ENCODE peak calls at places on chromosome 20, in four cellular contexts. One of them, this sample, is unnamed.
A peak's percentile ranks its signal among the peaks of the same experiment; 100 is the strongest.

GRCh38 chr20:64133951-64134407 is 26.6 kb upstream of the NPBWR2 start:
- DNase-seq in endothelial cell: no peak
- DNase-seq in MCF 10A: no peak
- DNase-seq in kidney: peak; percentile 29
- DNase-seq in this sample: no peak

GRCh38 chr20:12570371-12570770 is 438.4 kb upstream of the SPTLC3 start:
- DNase-seq in endothelial cell: peak; percentile 57
- DNase-seq in MCF 10A: peak; percentile 69
- DNase-seq in kidney: no peak
- DNase-seq in this sample: peak; percentile 31

GRCh38 chr20:34689486-34689885 is 12.6 kb upstream of the PIGU start:
- DNase-seq in endothelial cell: no peak
- DNase-seq in MCF 10A: no peak
- DNase-seq in kidney: no peak
- DNase-seq in this sample: peak; percentile 18

GRCh38 chr20:41141153-41141815 is 3.9 kb downstream of the PLCG1 start:
- DNase-seq in endothelial cell: peak; percentile 63
- DNase-seq in MCF 10A: no peak
- DNase-seq in kidney: no peak
- DNase-seq in this sample: no peak

GRCh38 chr20:46276531-46276930 is 31.8 kb downstream of the CDH22 start:
- DNase-seq in endothelial cell: no peak
- DNase-seq in MCF 10A: no peak
- DNase-seq in kidney: no peak
- DNase-seq in this sample: peak; percentile 35

GRCh38 chr20:63529180-63529860 is 7.9 kb downstream of the PTK6 start:
- DNase-seq in endothelial cell: no peak
- DNase-seq in MCF 10A: no peak
- DNase-seq in kidney: peak; percentile 72
- DNase-seq in this sample: no peak

GRCh38 chr20:63628246-63628975 is 1.5 kb upstream of the GMEB2 start:
- DNase-seq in endothelial cell: no peak
- DNase-seq in MCF 10A: peak; percentile 80
- DNase-seq in kidney: peak; percentile 86
- DNase-seq in this sample: peak; percentile 56

GRCh38 chr20:2234788-2235187 is 61.0 kb upstream of the TGM3 start:
- DNase-seq in endothelial cell: peak; percentile 13
- DNase-seq in MCF 10A: no peak
- DNase-seq in kidney: no peak
- DNase-seq in this sample: no peak

GRCh38 chr20:14824996-14825395 is 487.6 kb upstream of the FLRT3 start:
- DNase-seq in endothelial cell: no peak
- DNase-seq in MCF 10A: no peak
- DNase-seq in kidney: no peak
- DNase-seq in this sample: no peak

DNA sequence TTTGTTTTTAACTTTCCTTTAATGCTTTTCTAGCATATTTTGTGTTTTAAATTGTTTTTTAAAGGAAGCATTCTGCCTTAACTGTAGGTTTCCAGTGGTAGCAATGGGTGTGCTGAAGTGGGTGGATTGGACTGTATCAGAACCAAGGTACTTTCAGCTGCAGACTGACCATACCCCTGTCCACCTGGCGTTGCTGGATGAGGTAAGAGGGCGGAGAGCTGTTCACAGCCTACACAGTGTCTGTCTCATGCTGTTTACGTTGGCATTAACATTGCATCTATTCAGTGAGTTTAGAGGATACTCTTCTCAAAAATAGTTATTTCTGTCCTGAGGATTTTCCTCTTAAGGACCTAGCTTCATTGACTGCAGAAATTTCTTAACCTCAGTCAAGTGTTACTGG is 11.9 kb downstream of the NELFCD start:
- DNase-seq in endothelial cell: no peak
- DNase-seq in MCF 10A: no peak
- DNase-seq in kidney: no peak
- DNase-seq in this sample: no peak
- TF ChIP-seq CTCF in endothelial cell: no peak
- TF ChIP-seq CTCF in MCF 10A: no peak
- TF ChIP-seq CTCF in kidney: no peak
- TF ChIP-seq CTCF in this sample: no peak

GRCh38 chr20:33076662-33077398 is 2.6 kb upstream of the BPIFB4 start:
- DNase-seq in endothelial cell: peak; percentile 28
- DNase-seq in MCF 10A: peak; percentile 27
- DNase-seq in kidney: peak; percentile 41
- DNase-seq in this sample: peak; percentile 46
- TF ChIP-seq CTCF in endothelial cell: peak; percentile 20
- TF ChIP-seq CTCF in MCF 10A: peak; percentile 26
- TF ChIP-seq CTCF in kidney: no peak
- TF ChIP-seq CTCF in this sample: peak; percentile 65

GRCh38 chr20:60372822-60373221 is 414.6 kb downstream of the CDH26 start:
- DNase-seq in endothelial cell: no peak
- DNase-seq in MCF 10A: no peak
- DNase-seq in kidney: no peak
- DNase-seq in this sample: no peak

GRCh38 chr20:60365882-60366281 is 407.7 kb downstream of the CDH26 start:
- DNase-seq in endothelial cell: no peak
- DNase-seq in MCF 10A: no peak
- DNase-seq in kidney: no peak
- DNase-seq in this sample: no peak

GRCh38 chr20:60372282-60372681 is 414.1 kb downstream of the CDH26 start:
- DNase-seq in endothelial cell: no peak
- DNase-seq in MCF 10A: no peak
- DNase-seq in kidney: no peak
- DNase-seq in this sample: no peak

GRCh38 chr20:60371456-60371855 is 413.2 kb downstream of the CDH26 start:
- DNase-seq in endothelial cell: no peak
- DNase-seq in MCF 10A: no peak
- DNase-seq in kidney: no peak
- DNase-seq in this sample: no peak
- TF ChIP-seq CTCF in endothelial cell: no peak
- TF ChIP-seq CTCF in MCF 10A: no peak
- TF ChIP-seq CTCF in kidney: no peak
- TF ChIP-seq CTCF in this sample: no peak

DNA sequence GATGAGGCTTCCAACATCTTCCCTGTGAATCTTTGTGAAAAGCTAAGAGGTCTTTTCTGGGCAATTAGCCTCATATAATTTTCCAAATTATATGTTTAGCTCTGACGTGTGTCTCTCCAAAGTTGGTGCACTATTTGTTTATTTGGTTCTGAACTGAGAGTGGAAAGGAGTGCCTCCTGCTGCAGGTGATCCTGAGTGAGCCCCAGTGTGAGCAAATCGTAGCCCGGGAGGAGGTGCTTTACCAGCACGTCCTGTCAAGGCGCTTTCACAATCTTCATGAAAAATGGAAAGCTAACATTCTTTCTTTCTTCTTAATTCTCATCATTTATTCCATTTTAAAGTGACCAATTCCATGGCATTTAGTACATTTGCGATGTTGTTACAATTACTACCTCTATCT is 231.9 kb downstream of the BMP2 start:
- DNase-seq in endothelial cell: no peak
- DNase-seq in MCF 10A: no peak
- DNase-seq in kidney: no peak
- DNase-seq in this sample: no peak
- TF ChIP-seq CTCF in endothelial cell: no peak
- TF ChIP-seq CTCF in MCF 10A: no peak
- TF ChIP-seq CTCF in kidney: no peak
- TF ChIP-seq CTCF in this sample: no peak

GRCh38 chr20:11178946-11179654 is 505.3 kb upstream of the JAG1 start:
- DNase-seq in endothelial cell: no peak
- DNase-seq in MCF 10A: peak; percentile 77
- DNase-seq in kidney: no peak
- DNase-seq in this sample: peak; percentile 99
- TF ChIP-seq CTCF in endothelial cell: no peak
- TF ChIP-seq CTCF in MCF 10A: peak; percentile 20
- TF ChIP-seq CTCF in kidney: no peak
- TF ChIP-seq CTCF in this sample: no peak

GRCh38 chr20:37298190-37298939 is 8.9 kb downstream of the MANBAL start:
- DNase-seq in endothelial cell: no peak
- DNase-seq in MCF 10A: peak; percentile 81
- DNase-seq in kidney: no peak
- DNase-seq in this sample: peak; percentile 94
- TF ChIP-seq CTCF in endothelial cell: no peak
- TF ChIP-seq CTCF in MCF 10A: no peak
- TF ChIP-seq CTCF in kidney: no peak
- TF ChIP-seq CTCF in this sample: no peak

GRCh38 chr20:25011261-25011660 is 18.7 kb upstream of the APMAP start:
- DNase-seq in endothelial cell: no peak
- DNase-seq in MCF 10A: no peak
- DNase-seq in kidney: no peak
- DNase-seq in this sample: no peak
- TF ChIP-seq CTCF in endothelial cell: no peak
- TF ChIP-seq CTCF in MCF 10A: no peak
- TF ChIP-seq CTCF in kidney: no peak
- TF ChIP-seq CTCF in this sample: no peak

GRCh38 chr20:3888622-3889488 is at the start of gene PANK2:
- DNase-seq in endothelial cell: peak; percentile 95
- DNase-seq in MCF 10A: peak; percentile 99
- DNase-seq in kidney: peak; percentile 100
- DNase-seq in this sample: peak; percentile 94
- TF ChIP-seq CTCF in endothelial cell: peak; percentile 27
- TF ChIP-seq CTCF in MCF 10A: peak; percentile 11
- TF ChIP-seq CTCF in kidney: peak; percentile 38
- TF ChIP-seq CTCF in this sample: peak; percentile 17

DNA sequence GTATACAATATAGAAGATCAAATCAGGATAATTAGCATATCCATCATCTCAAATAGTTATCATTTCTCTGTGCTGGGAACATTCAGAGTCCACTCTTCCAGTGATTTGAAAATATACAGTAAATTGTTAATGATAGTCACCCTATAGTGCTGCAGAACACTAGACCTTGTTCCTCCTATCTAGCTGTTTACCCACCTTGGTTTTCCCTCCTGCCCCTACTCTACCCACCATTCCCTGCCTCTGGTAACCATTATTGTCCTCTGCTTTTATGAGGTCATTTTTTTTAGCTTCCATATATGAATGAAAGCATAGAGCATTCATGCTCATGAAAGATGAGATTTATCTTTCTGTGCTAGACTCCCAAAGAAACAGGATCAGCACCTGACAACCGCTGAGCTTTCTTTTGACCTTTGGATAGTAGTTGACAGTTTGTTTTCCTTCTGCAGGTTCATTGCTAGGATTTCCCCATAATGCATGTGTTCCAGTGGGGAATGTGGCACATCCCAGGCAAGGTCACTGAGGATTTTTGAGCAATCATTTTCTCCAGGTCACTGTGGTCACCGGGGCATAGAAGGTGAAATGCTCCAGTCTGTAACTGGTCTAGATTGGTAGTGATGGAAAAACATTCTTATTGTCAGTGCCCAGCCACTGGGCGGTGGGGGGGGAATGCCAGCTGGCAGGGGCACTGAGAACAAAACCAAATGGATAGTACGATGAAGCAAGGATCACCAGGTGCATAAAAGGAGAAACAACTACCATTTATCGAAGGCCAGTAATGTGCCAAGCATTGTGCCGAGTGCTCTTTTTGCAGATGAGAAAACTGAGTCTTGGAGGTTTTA is 33.6 kb upstream of the BCAS1 start:
- DNase-seq in endothelial cell: no peak
- DNase-seq in MCF 10A: no peak
- DNase-seq in kidney: no peak
- DNase-seq in this sample: no peak
- TF ChIP-seq CTCF in endothelial cell: no peak
- TF ChIP-seq CTCF in MCF 10A: no peak
- TF ChIP-seq CTCF in kidney: no peak
- TF ChIP-seq CTCF in this sample: no peak

DNA sequence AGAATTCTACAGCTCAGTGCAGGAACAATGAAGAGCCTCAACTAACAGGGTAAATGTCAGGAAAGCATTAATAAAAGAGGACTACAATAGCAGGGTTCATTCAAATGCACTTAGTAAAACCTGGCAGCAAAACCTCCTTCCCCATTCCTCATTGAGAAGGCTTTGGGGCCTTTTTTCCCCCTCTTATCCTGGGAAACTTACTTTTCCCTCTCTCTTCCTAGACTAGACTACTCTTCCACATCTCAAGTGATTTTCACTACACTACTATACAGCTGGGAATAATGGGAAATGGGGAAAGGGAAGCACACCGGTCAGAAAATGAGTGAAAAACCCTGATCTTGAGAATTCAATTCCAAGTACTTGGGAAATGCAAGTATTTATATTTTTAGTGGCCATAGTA is 10.1 kb downstream of the ROMO1 start:
- DNase-seq in endothelial cell: no peak
- DNase-seq in MCF 10A: no peak
- DNase-seq in kidney: no peak
- DNase-seq in this sample: no peak
- TF ChIP-seq CTCF in endothelial cell: no peak
- TF ChIP-seq CTCF in MCF 10A: no peak
- TF ChIP-seq CTCF in kidney: no peak
- TF ChIP-seq CTCF in this sample: no peak

This sample was measured in bronchial epithelial cell.